ENCODE peak calls at places on chromosome 15, in five cellular contexts. X, D, V, U and I are unnamed samples.

GRCh38 chr15:35833590-35833989 is 287.6 kb upstream of the DPH6 start:
- DNase-seq in U (no peak), D (no peak), V (no peak), X (no peak), I (no peak)

GRCh38 chr15:35308802-35309201 is 223.7 kb upstream of the NANOGP8 start:
- DNase-seq in D (no peak), X (no peak), V (no peak), U (no peak), I (no peak)

GRCh38 chr15:47778263-47778770 is 61.0 kb downstream of the SEMA6D start:
- DNase-seq in D (no peak), X (no peak), U (no peak), V (no peak), I (no peak)

GRCh38 chr15:87267798-87268197 is 988.7 kb downstream of the NTRK3 start:
- DNase-seq in D (no peak), V (no peak), U (no peak), X (no peak), I (peak; percentile 49)

GRCh38 chr15:91891788-91892187 is 38.3 kb downstream of the SLCO3A1 start:
- DNase-seq in X (no peak), V (no peak), D (no peak), U (no peak), I (no peak)

GRCh38 chr15:64222573-64223361 is 59.9 kb upstream of the PPIB start:
- DNase-seq in X (no peak), D (no peak), V (no peak), U (no peak), I (no peak)

GRCh38 chr15:62895905-62896316 is 146.6 kb upstream of the TPM1 start:
- DNase-seq in U (no peak), D (no peak), X (no peak), V (no peak), I (peak; percentile 19)

GRCh38 chr15:74228723-74229081 is 7.4 kb upstream of the CCDC33 start:
- DNase-seq in U (no peak), D (no peak), X (no peak), V (no peak), I (no peak)

GRCh38 chr15:66100761-66101160 is 152.8 kb downstream of the MEGF11 start:
- DNase-seq in U (no peak), X (no peak), V (no peak), D (no peak), I (no peak)

GRCh38 chr15:59528429-59528828 is 83.2 kb upstream of the GCNT3 start:
- DNase-seq in X (no peak), D (no peak), V (no peak), U (no peak), I (no peak)

GRCh38 chr15:40939909-40940801 is 11.0 kb downstream of the DLL4 start:
- DNase-seq in X (no peak), D (no peak), V (no peak), U (no peak), I (no peak)

GRCh38 chr15:92693922-92694331 is 38.4 kb upstream of the FAM174B start:
- DNase-seq in X (no peak), V (peak; percentile 81), U (peak; percentile 34), D (peak; percentile 63), I (no peak)

GRCh38 chr15:83199288-83199687 is 8.3 kb downstream of the HDGFL3 start:
- DNase-seq in U (no peak), D (no peak), V (no peak), X (peak; percentile 78), I (no peak)

GRCh38 chr15:64343841-64344240 is 12.1 kb downstream of the CSNK1G1 start:
- DNase-seq in U (no peak), D (no peak), X (no peak), V (no peak), I (no peak)

GRCh38 chr15:61415617-61416120 is 186.6 kb upstream of the RORA start:
- DNase-seq in V (no peak), U (no peak), D (no peak), X (no peak), I (no peak)

GRCh38 chr15:98076021-98076816 is 115.7 kb downstream of the ARRDC4 start:
- DNase-seq in U (no peak), X (no peak), V (no peak), D (peak; percentile 84), I (no peak)

GRCh38 chr15:36814708-36815107 is 235.3 kb downstream of the CDIN1 start:
- DNase-seq in X (no peak), D (no peak), V (no peak), U (no peak), I (no peak)

GRCh38 chr15:63439536-63440264 is 58.1 kb upstream of the CA12 start:
- DNase-seq in X (no peak), D (no peak), U (no peak), V (no peak), I (no peak)

GRCh38 chr15:60563539-60564404 is 84.8 kb upstream of the ICE2 start:
- DNase-seq in V (no peak), D (no peak), U (no peak), X (no peak), I (no peak)

GRCh38 chr15:51732661-51733060 is 4.8 kb downstream of the LYSMD2 start:
- DNase-seq in U (no peak), V (no peak), D (no peak), X (no peak), I (no peak)
- TF ChIP-seq CTCF in U (no peak), V (no peak), D (no peak), X (no peak), I (no peak)

DNA sequence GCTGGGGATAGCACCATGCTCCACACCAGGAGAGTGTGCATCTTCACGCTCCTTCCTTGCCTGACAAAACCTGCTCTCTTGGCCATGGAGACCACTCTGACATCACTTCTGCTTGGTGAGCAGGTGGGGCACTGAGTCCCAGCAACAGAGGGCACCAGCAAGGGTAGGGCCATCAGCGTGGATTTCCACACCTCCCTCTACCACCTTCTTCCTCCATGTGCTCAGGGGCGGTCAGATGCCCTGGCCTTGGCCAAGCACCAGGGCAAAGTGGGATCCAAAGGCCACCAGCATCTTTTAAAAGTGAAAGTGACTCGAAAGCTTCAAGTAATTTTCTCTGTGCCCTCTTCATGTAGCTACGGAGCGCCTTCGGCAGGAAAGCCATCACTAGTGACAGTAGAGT is 58.1 kb downstream of the CHSY1 start:
- DNase-seq in D (no peak), U (no peak), X (no peak), V (no peak), I (no peak)
- H3K9ac ChIP-seq in D (no peak overlapping the region), U (no peak overlapping the region), X (no peak overlapping the region), V (no peak overlapping the region), I (no peak overlapping the region)

DNA sequence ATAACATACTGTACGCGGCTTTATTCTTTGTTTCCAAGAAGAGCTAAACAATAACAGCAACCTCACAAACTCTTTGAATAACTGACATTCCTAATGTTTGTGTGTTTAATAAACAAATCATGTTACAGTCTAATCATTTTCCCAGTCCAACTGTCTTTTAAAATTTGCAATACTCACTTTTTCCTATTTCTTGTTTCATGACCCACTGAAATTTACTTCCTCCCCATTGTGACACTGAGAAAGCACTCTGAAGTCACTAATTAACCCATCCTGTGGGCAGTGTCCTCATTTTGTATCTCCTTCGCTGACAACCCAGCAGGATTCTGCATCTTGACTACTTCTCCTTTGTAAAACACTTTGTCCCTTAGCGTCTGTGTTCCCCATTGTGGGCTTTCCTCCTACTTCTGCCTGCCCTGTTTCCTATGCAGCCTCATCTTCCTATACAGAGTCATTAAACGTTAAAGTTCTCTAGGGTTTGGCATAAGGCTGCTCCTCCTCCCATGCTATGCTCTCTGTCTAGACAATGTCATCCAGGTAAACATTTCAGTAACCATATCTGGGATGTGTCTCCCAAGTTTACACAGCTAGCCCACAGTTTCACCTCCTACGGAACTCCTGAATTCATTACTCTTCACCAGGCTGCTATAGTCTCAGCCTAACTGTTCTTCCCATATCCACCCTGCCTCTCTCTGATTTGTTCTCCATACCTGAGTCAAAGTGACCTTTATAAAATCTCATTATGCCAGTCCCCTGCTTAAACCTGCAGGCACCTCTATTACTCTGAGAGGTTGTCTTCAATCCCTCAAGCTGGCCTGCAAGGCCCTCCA is 148.9 kb downstream of the GREM1 start:
- DNase-seq in U (no peak), D (no peak), V (no peak), X (no peak), I (no peak)
- H2AFZ ChIP-seq in U (peak overlapping the region; percentile 90), D (peak overlapping the region; percentile 79), V (no peak overlapping the region), X (no peak overlapping the region), I (peak overlapping the region; percentile 97)

GRCh38 chr15:88814393-88814792 is 11.2 kb downstream of the ACAN start:
- DNase-seq in U (no peak), V (no peak), D (peak; percentile 59), X (no peak), I (no peak)
- TF ChIP-seq CTCF in U (no peak), V (no peak), D (peak; percentile 21), X (no peak), I (no peak)

GRCh38 chr15:52488830-52489229 is 39.9 kb downstream of the MYO5A start:
- DNase-seq in X (no peak), D (no peak), V (no peak), U (no peak), I (no peak)

GRCh38 chr15:52483712-52484111 is 45.0 kb downstream of the MYO5A start:
- DNase-seq in U (no peak), X (no peak), D (no peak), V (no peak), I (peak; percentile 30)

GRCh38 chr15:52485290-52485689 is 43.4 kb downstream of the MYO5A start:
- DNase-seq in V (no peak), D (no peak), X (no peak), U (no peak), I (no peak)

GRCh38 chr15:52481915-52482314 is 46.8 kb downstream of the MYO5A start:
- DNase-seq in U (peak; percentile 13), D (no peak), X (peak; percentile 94), V (no peak), I (peak; percentile 41)

DNA sequence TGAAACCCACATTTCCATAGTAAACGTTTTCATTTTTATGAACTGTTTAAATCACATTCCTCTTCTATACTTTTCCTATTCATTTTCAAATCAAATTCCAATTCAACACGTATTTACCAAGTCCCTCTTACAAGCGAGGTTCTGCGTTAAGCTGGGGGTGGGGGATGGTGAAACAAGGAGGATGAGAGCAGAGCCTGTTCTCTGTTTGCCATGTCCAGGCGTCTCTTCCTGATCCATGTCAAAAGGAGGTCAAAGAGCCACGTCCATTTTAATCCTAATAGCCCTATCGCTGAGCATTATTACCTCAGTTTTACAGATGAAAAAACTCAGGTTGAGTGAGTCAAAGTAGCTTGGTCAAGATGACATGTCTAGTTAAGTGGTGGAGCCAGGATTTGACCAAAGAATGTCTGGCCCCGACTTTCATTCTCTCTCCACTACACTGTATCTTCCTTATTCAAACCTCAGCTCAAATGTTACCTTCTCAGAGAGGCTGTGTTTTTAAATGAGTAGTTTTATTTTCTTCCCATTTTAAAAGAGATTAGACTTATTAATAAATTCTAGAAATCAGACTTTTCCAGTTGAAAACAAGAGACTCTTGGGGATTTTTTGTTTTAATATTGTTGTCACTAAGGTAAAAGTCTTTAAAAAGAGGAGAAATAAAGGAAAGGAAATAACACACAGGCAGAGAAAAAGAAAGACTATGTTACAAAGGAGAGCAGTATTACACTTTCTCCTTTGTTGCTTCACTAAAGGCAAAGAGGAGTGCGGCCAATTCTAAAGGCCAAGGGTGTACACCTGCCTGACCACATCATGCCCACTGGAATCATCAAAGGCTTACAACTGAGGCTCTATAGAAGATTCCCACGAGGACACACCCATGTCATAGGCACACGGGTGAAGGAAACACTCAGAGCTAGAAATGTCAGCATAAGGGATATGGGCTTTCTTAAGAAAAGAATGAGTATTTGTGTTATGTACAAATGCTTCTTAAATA is 42.4 kb downstream of the MYO5A start:
- DNase-seq in X (no peak), D (no peak), V (peak; percentile 38), U (no peak), I (no peak)
- H3K9ac ChIP-seq in X (no peak overlapping the region), D (no peak overlapping the region), V (no peak overlapping the region), U (no peak overlapping the region), I (no peak overlapping the region)